ENCODE peak calls at places on chromosomes 12 and 14, in four cellular contexts. H is lower leg skin, I is GM12878, F is breast epithelium. M is an unnamed sample.

GRCh38 chr12:114339626-114340025 is 66.3 kb downstream of the TBX5 start:
- DNase-seq in H (no peak), I (no peak), F (no peak), M (no peak)

GRCh38 chr14:22536853-22537338 is 52.1 kb downstream of the DAD1 start:
- DNase-seq in H (peak), I (peak), F (no peak), M (peak)

GRCh38 chr12:123149828-123150272 is 1.0 kb downstream of the PITPNM2 start:
- DNase-seq in H (peak), I (no peak), F (no peak), M (no peak)

GRCh38 chr12:104609083-104609844 is 152.5 kb downstream of the CHST11 start:
- DNase-seq in H (no peak), I (no peak), F (no peak), M (no peak)

GRCh38 chr12:109766251-109766778 is 52.7 kb downstream of the FAM222A start:
- DNase-seq in H (peak), I (no peak), F (peak), M (no peak)

GRCh38 chr12:66668311-66668710 is 10.6 kb downstream of the GRIP1 start:
- DNase-seq in H (no peak), I (no peak), F (no peak), M (no peak)

GRCh38 chr14:92953526-92953925 is 30.6 kb downstream of the CHGA start:
- DNase-seq in H (no peak), I (no peak), F (no peak), M (no peak)

GRCh38 chr12:30457621-30458289 is 237.9 kb downstream of the IPO8 start:
- DNase-seq in H (no peak), I (no peak), F (no peak), M (no peak)

GRCh38 chr12:34311337-34311736 is 289.0 kb downstream of the ALG10 start:
- DNase-seq in H (no peak), I (no peak), F (no peak), M (no peak)

GRCh38 chr12:85130631-85131030 is 94.5 kb downstream of the LRRIQ1 start:
- DNase-seq in H (no peak), I (no peak), F (no peak), M (no peak)

GRCh38 chr14:69045857-69046351 is 66.8 kb upstream of the ACTN1 start:
- DNase-seq in H (no peak), I (no peak), F (no peak), M (no peak)

GRCh38 chr14:36229262-36229661 is 52.7 kb upstream of the PTCSC3 start:
- DNase-seq in H (no peak), I (no peak), F (no peak), M (no peak)

GRCh38 chr12:71455028-71455737 is 15.6 kb downstream of the LGR5 start:
- DNase-seq in H (no peak), I (no peak), F (no peak), M (no peak)

GRCh38 chr12:107631715-107632114 is 53.9 kb upstream of the PWP1 start:
- DNase-seq in H (no peak), I (no peak), F (no peak), M (no peak)

GRCh38 chr12:125001636-125002035 is 8.2 kb downstream of the BRI3BP start:
- DNase-seq in H (no peak), I (no peak), F (no peak), M (no peak)

GRCh38 chr12:11486623-11487444 is 91.5 kb upstream of the PRB2 start:
- DNase-seq in H (peak), I (peak), F (peak), M (peak)

GRCh38 chr12:28563926-28564325 is 373.7 kb downstream of the CCDC91 start:
- DNase-seq in H (no peak), I (no peak), F (no peak), M (no peak)

GRCh38 chr12:124699878-124700277 is 132.5 kb upstream of the NCOR2 start:
- DNase-seq in H (no peak), I (no peak), F (no peak), M (no peak)

GRCh38 chr12:15783288-15783687 is 5.9 kb downstream of the EPS8 start:
- DNase-seq in H (no peak), I (no peak), F (no peak), M (no peak)

GRCh38 chr12:14417717-14418116 is 52.2 kb downstream of the ATF7IP start:
- DNase-seq in H (no peak), I (no peak), F (no peak), M (peak)

GRCh38 chr14:101845896-101846295 is 84.4 kb downstream of the PPP2R5C start:
- DNase-seq in H (no peak), I (no peak), F (no peak), M (no peak)

GRCh38 chr14:105470812-105471771 is 3.5 kb upstream of the CRIP2 start:
- DNase-seq in H (no peak), I (no peak), F (no peak), M (no peak)

GRCh38 chr12:27805238-27805637 is 25.2 kb upstream of the MANSC4 start:
- DNase-seq in H (no peak), I (no peak), F (no peak), M (no peak)

GRCh38 chr14:50772361-50772760 is 58.6 kb downstream of the NIN start:
- DNase-seq in H (no peak), I (no peak), F (no peak), M (no peak)

GRCh38 chr12:88834226-88834625 is 254.0 kb upstream of the KITLG start:
- DNase-seq in H (no peak), I (no peak), F (no peak), M (no peak)

GRCh38 chr12:58247633-58248032 is 306.3 kb downstream of the ATP23 start:
- DNase-seq in H (no peak), I (no peak), F (no peak), M (no peak)

GRCh38 chr14:36512585-36513003 is 7.4 kb downstream of the NKX2-1 start:
- DNase-seq in H (no peak), I (no peak), F (no peak), M (no peak)

GRCh38 chr14:93116676-93117200 is 1.0 kb upstream of the ITPK1 start:
- DNase-seq in H (no peak), I (no peak), F (no peak), M (no peak)

GRCh38 chr12:92034858-92035401 is 110.7 kb downstream of the BTG1 start:
- DNase-seq in H (peak), I (peak), F (no peak), M (no peak)

GRCh38 chr14:95497561-95498011 is 18.9 kb downstream of the SYNE3 start:
- DNase-seq in H (no peak), I (no peak), F (no peak), M (no peak)

GRCh38 chr12:109597795-109598427 is 24.3 kb downstream of the MVK start:
- DNase-seq in H (peak), I (no peak), F (peak), M (peak)

GRCh38 chr14:70121521-70121920 is 67.2 kb downstream of the SLC8A3 start:
- DNase-seq in H (peak), I (no peak), F (no peak), M (no peak)

GRCh38 chr12:39620664-39621658 is 1.4 kb upstream of the ABCD2 start:
- DNase-seq in H (peak), I (peak), F (no peak), M (no peak)

GRCh38 chr12:13171921-13172859 is 24.3 kb upstream of the EMP1 start:
- DNase-seq in H (peak), I (no peak), F (no peak), M (no peak)

GRCh38 chr12:2959508-2960431 is 573 bp downstream of the TEAD4 start:
- DNase-seq in H (peak), I (no peak), F (no peak), M (peak)

GRCh38 chr12:2957816-2958431 is 1.3 kb upstream of the TEAD4 start:
- DNase-seq in H (no peak), I (no peak), F (no peak), M (no peak)

GRCh38 chr12:2960432-2960956 is 1.3 kb downstream of the TEAD4 start:
- DNase-seq in H (no peak), I (no peak), F (no peak), M (no peak)

GRCh38 chr12:2958432-2959193 is 584 bp upstream of the TEAD4 start:
- DNase-seq in H (no peak), I (no peak), F (no peak), M (no peak)

DNA sequence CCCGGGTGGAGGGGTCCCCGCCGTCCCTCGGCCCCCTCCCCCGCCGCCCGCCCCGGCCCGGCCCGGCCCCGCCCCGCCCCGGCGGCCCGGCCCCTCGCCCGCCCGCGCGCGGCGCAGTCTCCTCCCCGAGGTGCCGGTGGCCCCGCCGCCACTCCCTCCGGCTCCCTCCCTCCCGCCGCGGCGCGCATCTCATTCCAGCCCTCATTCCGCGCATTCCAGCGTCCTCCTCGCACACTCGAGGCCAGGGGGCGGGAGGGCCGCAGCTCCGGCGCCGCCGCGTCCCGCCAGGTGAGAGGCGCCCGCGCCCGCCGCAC is at the start of gene TEAD4:
- DNase-seq in H (peak), I (no peak), F (no peak), M (no peak)
- TF ChIP-seq POLR2A in H (no peak), I (no peak), F (no peak), M (no peak)

GRCh38 chr12:751828-752672 is at the start of gene WNK1:
- DNase-seq in H (peak), I (peak), F (peak), M (peak)
- TF ChIP-seq POLR2A in H (peak), I (peak), F (no peak), M (peak)

DNA sequence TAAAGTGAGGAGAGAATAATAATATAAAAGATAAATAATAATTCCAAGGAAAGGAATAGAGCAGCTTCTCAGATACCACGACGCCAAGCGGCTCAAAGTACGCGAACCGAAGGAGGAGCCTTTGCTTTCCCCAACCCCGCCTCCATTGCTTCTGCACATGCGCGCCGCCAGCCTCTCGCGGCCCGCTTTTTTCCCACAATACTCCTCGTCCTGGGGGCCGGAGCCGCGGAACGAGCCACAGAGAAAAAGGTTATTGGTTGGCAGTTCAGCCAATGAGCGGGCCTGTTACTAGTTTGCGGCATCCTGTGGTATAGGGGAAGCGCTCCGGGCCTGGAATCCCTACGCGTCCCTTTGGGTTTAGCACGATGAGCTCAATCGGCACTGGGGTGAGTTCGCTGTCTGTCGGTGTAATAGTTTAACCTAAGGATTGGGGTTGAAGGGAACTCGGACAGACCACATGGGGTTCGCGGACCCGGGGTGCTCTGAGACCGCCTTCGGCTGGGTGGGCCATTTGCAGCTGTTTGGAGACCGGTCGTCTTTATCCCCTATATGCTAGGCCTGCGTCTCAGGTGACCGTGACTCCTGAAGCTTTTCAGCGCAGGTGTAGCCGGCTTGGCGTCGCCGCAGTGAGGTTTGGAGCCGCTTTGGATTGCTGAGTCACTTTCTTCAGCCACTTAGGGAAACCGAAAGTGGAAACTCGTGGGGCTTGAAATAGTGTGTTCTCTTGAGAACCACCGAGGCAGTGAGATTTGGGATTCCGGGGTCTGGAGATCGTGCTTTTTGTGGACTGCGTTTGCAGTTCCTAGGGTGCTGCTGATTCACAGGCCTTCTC is at the start of gene PSMA3:
- DNase-seq in H (peak), I (peak), F (peak), M (peak)
- TF ChIP-seq POLR2A in H (peak), I (peak), F (peak), M (peak)

DNA sequence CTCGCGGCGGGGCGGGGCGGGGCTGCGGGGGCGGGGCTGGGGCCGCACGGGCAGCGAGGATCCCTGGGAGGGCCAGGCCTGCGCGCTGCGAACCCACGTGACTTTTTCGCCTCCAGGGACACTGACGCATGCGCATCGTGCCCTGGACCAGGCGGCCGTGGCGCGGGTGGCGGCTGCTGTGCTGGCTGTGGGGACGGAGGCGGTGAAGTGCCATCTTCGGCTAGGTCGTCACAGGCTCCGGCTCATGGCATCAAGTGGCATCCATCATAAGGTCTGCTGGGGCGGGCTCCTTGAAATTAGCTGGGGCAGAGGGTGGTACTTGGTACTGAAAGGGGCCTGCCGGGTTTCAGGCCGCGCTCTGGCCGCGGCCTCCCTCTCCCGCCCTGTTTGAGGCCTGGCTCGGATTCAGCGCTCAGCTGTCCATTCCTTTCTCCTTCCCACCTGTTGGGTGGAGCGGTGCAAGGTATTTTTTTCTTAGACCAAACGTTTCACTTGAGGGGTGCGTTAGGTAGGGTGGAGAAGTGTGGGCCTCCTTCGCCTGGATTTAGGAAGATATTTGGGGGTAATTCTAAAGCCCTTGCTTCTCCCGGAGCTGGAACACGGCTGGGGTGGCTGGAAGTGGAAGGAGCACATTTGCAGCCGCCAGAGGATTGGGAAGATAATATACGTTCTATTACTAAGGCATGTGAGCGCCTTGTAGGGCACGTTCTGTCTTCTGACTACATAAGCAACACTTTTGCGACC is at the start of gene PRPF39:
- DNase-seq in H (peak), I (peak), F (peak), M (peak)
- TF ChIP-seq POLR2A in H (peak), I (peak), F (peak), M (peak)